ENCODE peak calls at places on chromosomes 11 and 22, in five cellular contexts. One of them, this sample, is unnamed.

GRCh38 chr22:17581631-17582030 is 18.3 kb downstream of the SLC25A18 start:
- DNase-seq in uterus: no peak
- DNase-seq in esophagus squamous epithelium: no peak
- DNase-seq in IMR-90: no peak
- DNase-seq in AG04450: no peak
- DNase-seq in this sample: no peak

GRCh38 chr22:47207846-47208554 is 445.6 kb downstream of the TBC1D22A start:
- DNase-seq in uterus: no peak
- DNase-seq in esophagus squamous epithelium: no peak
- DNase-seq in IMR-90: no peak
- DNase-seq in AG04450: no peak
- DNase-seq in this sample: no peak

GRCh38 chr11:104432526-104432925 is 268.6 kb upstream of the PDGFD start:
- DNase-seq in uterus: no peak
- DNase-seq in esophagus squamous epithelium: no peak
- DNase-seq in IMR-90: no peak
- DNase-seq in AG04450: no peak
- DNase-seq in this sample: no peak

GRCh38 chr11:48043111-48043997 is 63.0 kb downstream of the PTPRJ start:
- DNase-seq in uterus: no peak
- DNase-seq in esophagus squamous epithelium: no peak
- DNase-seq in IMR-90: no peak
- DNase-seq in AG04450: no peak
- DNase-seq in this sample: no peak

GRCh38 chr11:40376346-40376745 is 1083.1 kb downstream of the LRRC4C start:
- DNase-seq in uterus: no peak
- DNase-seq in esophagus squamous epithelium: no peak
- DNase-seq in IMR-90: no peak
- DNase-seq in AG04450: no peak
- DNase-seq in this sample: no peak

GRCh38 chr11:120566176-120566575 is 54.6 kb downstream of the GRIK4 start:
- DNase-seq in uterus: no peak
- DNase-seq in esophagus squamous epithelium: no peak
- DNase-seq in IMR-90: peak; percentile 54
- DNase-seq in AG04450: no peak
- DNase-seq in this sample: no peak

GRCh38 chr11:86688398-86689179 is 16.2 kb upstream of the ME3 start:
- DNase-seq in uterus: no peak
- DNase-seq in esophagus squamous epithelium: no peak
- DNase-seq in IMR-90: peak; percentile 91
- DNase-seq in AG04450: peak; percentile 55
- DNase-seq in this sample: peak; percentile 44

GRCh38 chr11:5004429-5005274 is 10.0 kb downstream of the OR51L1 start:
- DNase-seq in uterus: no peak
- DNase-seq in esophagus squamous epithelium: no peak
- DNase-seq in IMR-90: peak; percentile 61
- DNase-seq in AG04450: peak; percentile 27
- DNase-seq in this sample: no peak

GRCh38 chr22:39956932-39957664 is 3.1 kb upstream of the TMA7B start:
- DNase-seq in uterus: no peak
- DNase-seq in esophagus squamous epithelium: no peak
- DNase-seq in IMR-90: no peak
- DNase-seq in AG04450: no peak
- DNase-seq in this sample: no peak

GRCh38 chr11:132022285-132022684 is 651.9 kb downstream of the NTM start:
- DNase-seq in uterus: no peak
- DNase-seq in esophagus squamous epithelium: no peak
- DNase-seq in IMR-90: no peak
- DNase-seq in AG04450: no peak
- DNase-seq in this sample: no peak

GRCh38 chr11:61587541-61587941 is 6.7 kb upstream of the SYT7 start:
- DNase-seq in uterus: peak; percentile 38
- DNase-seq in esophagus squamous epithelium: no peak
- DNase-seq in IMR-90: no peak
- DNase-seq in AG04450: no peak
- DNase-seq in this sample: no peak

GRCh38 chr11:94880216-94880615 is 93.1 kb downstream of the CWC15 start:
- DNase-seq in uterus: no peak
- DNase-seq in esophagus squamous epithelium: no peak
- DNase-seq in IMR-90: peak; percentile 51
- DNase-seq in AG04450: no peak
- DNase-seq in this sample: no peak

GRCh38 chr11:4134844-4135243 is 40.2 kb downstream of the RRM1 start:
- DNase-seq in uterus: no peak
- DNase-seq in esophagus squamous epithelium: no peak
- DNase-seq in IMR-90: peak; percentile 64
- DNase-seq in AG04450: peak; percentile 6
- DNase-seq in this sample: no peak

GRCh38 chr22:46081036-46081830 is 69.1 kb upstream of the PPARA start:
- DNase-seq in uterus: peak; percentile 46
- DNase-seq in esophagus squamous epithelium: no peak
- DNase-seq in IMR-90: no peak
- DNase-seq in AG04450: no peak
- DNase-seq in this sample: peak; percentile 77

GRCh38 chr11:76803023-76803422 is 19.9 kb downstream of the TSKU start:
- DNase-seq in uterus: no peak
- DNase-seq in esophagus squamous epithelium: no peak
- DNase-seq in IMR-90: peak; percentile 83
- DNase-seq in AG04450: no peak
- DNase-seq in this sample: peak; percentile 25

GRCh38 chr11:62909107-62909894 is 11.9 kb downstream of the CHRM1 start:
- DNase-seq in uterus: peak; percentile 70
- DNase-seq in esophagus squamous epithelium: no peak
- DNase-seq in IMR-90: peak; percentile 73
- DNase-seq in AG04450: peak; percentile 39
- DNase-seq in this sample: peak; percentile 84

GRCh38 chr11:114059278-114059983 is at the start of gene ZBTB16:
- DNase-seq in uterus: peak; percentile 91
- DNase-seq in esophagus squamous epithelium: no peak
- DNase-seq in IMR-90: no peak
- DNase-seq in AG04450: no peak
- DNase-seq in this sample: no peak

GRCh38 chr22:47605886-47606285 is 843.4 kb downstream of the TBC1D22A start:
- DNase-seq in uterus: no peak
- DNase-seq in esophagus squamous epithelium: no peak
- DNase-seq in IMR-90: no peak
- DNase-seq in AG04450: no peak
- DNase-seq in this sample: no peak

GRCh38 chr11:73271936-73272679 is at the start of gene P2RY6:
- DNase-seq in uterus: peak; percentile 16
- DNase-seq in esophagus squamous epithelium: no peak
- DNase-seq in IMR-90: peak; percentile 60
- DNase-seq in AG04450: no peak
- DNase-seq in this sample: no peak

GRCh38 chr11:19766206-19766605 is 53.6 kb downstream of the NAV2 start:
- DNase-seq in uterus: no peak
- DNase-seq in esophagus squamous epithelium: no peak
- DNase-seq in IMR-90: peak; percentile 41
- DNase-seq in AG04450: no peak
- DNase-seq in this sample: no peak

GRCh38 chr11:78228467-78228866 is 39.7 kb downstream of the USP35 start:
- DNase-seq in uterus: no peak
- DNase-seq in esophagus squamous epithelium: no peak
- DNase-seq in IMR-90: peak; percentile 55
- DNase-seq in AG04450: peak; percentile 15
- DNase-seq in this sample: peak; percentile 3

GRCh38 chr11:70090989-70091388 is 12.9 kb downstream of the ANO1 start:
- DNase-seq in uterus: no peak
- DNase-seq in esophagus squamous epithelium: no peak
- DNase-seq in IMR-90: peak; percentile 28
- DNase-seq in AG04450: no peak
- DNase-seq in this sample: no peak

GRCh38 chr22:49973018-49973965 is 12.7 kb downstream of the PIM3 start:
- DNase-seq in uterus: no peak
- DNase-seq in esophagus squamous epithelium: no peak
- DNase-seq in IMR-90: no peak
- DNase-seq in AG04450: no peak
- DNase-seq in this sample: no peak

GRCh38 chr11:7499046-7499445 is 13.7 kb downstream of the OLFML1 start:
- DNase-seq in uterus: no peak
- DNase-seq in esophagus squamous epithelium: no peak
- DNase-seq in IMR-90: no peak
- DNase-seq in AG04450: no peak
- DNase-seq in this sample: no peak

GRCh38 chr11:123211981-123212380 is 16.9 kb upstream of the CLMP start:
- DNase-seq in uterus: no peak
- DNase-seq in esophagus squamous epithelium: no peak
- DNase-seq in IMR-90: peak; percentile 28
- DNase-seq in AG04450: no peak
- DNase-seq in this sample: no peak

GRCh38 chr11:520428-521178 is 13.6 kb upstream of the RNH1 start:
- DNase-seq in uterus: no peak
- DNase-seq in esophagus squamous epithelium: no peak
- DNase-seq in IMR-90: no peak
- DNase-seq in AG04450: no peak
- DNase-seq in this sample: no peak
- H3K4me3 ChIP-seq in uterus: no peak overlapping the region
- H3K4me3 ChIP-seq in esophagus squamous epithelium: no peak overlapping the region
- H3K4me3 ChIP-seq in IMR-90: no peak overlapping the region
- H3K4me3 ChIP-seq in AG04450: no peak overlapping the region
- H3K4me3 ChIP-seq in this sample: no peak overlapping the region

GRCh38 chr11:1480191-1480554 is 6.4 kb downstream of the MOB2 start:
- DNase-seq in uterus: peak; percentile 11
- DNase-seq in esophagus squamous epithelium: no peak
- DNase-seq in IMR-90: no peak
- DNase-seq in AG04450: no peak
- DNase-seq in this sample: no peak

GRCh38 chr11:1480555-1481482 is 5.8 kb downstream of the MOB2 start:
- DNase-seq in uterus: peak; percentile 23
- DNase-seq in esophagus squamous epithelium: no peak
- DNase-seq in IMR-90: no peak
- DNase-seq in AG04450: no peak
- DNase-seq in this sample: no peak

GRCh38 chr11:1481861-1482441 is 4.6 kb downstream of the MOB2 start:
- DNase-seq in uterus: peak; percentile 15
- DNase-seq in esophagus squamous epithelium: no peak
- DNase-seq in IMR-90: no peak
- DNase-seq in AG04450: no peak
- DNase-seq in this sample: no peak

GRCh38 chr11:1482581-1483444 is 3.8 kb downstream of the MOB2 start:
- DNase-seq in uterus: peak; percentile 20
- DNase-seq in esophagus squamous epithelium: no peak
- DNase-seq in IMR-90: no peak
- DNase-seq in AG04450: no peak
- DNase-seq in this sample: no peak

GRCh38 chr11:1481483-1481825 is 5.1 kb downstream of the MOB2 start:
- DNase-seq in uterus: peak; percentile 53
- DNase-seq in esophagus squamous epithelium: no peak
- DNase-seq in IMR-90: no peak
- DNase-seq in AG04450: no peak
- DNase-seq in this sample: no peak
- H3K27ac ChIP-seq in uterus: peak overlapping the region; percentile 84
- H3K27ac ChIP-seq in esophagus squamous epithelium: peak overlapping the region; percentile 89
- H3K27ac ChIP-seq in IMR-90: peak overlapping the region; percentile 47
- H3K27ac ChIP-seq in AG04450: no peak overlapping the region
- H3K27ac ChIP-seq in this sample: no peak overlapping the region

GRCh38 chr11:55345306-55345705 is 2.3 kb downstream of the OR4A16 start:
- DNase-seq in uterus: no peak
- DNase-seq in esophagus squamous epithelium: no peak
- DNase-seq in IMR-90: no peak
- DNase-seq in AG04450: no peak
- DNase-seq in this sample: no peak

DNA sequence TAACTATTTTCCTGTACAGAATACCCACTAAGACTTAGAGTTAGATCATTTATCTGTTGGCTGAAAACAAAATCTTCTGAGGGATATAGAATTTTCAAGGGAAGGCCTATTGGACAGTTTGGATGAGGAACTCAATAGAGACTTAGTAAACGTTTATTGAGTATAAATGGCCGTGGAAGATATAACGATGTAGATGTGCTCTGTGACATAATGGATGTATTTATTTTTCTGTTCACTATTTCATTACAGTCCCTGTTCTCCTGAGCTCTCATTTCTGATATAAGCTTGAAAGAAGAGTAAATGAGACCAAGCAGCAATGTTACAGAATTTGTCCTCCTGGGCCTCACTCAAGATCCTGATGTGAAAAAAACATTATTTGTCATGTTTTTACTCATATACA is at the start of gene OR4A16:
- DNase-seq in uterus: no peak
- DNase-seq in esophagus squamous epithelium: no peak
- DNase-seq in IMR-90: no peak
- DNase-seq in AG04450: no peak
- DNase-seq in this sample: no peak
- H3K9me3 ChIP-seq in uterus: no peaks in the 10 kb centered on the region
- H3K9me3 ChIP-seq in esophagus squamous epithelium: peaks cover 10% of the 10 kb centered on the region
- H3K9me3 ChIP-seq in IMR-90: peaks cover 5% of the 10 kb centered on the region
- H3K9me3 ChIP-seq in AG04450: peaks cover 6% of the 10 kb centered on the region
- H3K9me3 ChIP-seq in this sample: no peaks in the 10 kb centered on the region

DNA sequence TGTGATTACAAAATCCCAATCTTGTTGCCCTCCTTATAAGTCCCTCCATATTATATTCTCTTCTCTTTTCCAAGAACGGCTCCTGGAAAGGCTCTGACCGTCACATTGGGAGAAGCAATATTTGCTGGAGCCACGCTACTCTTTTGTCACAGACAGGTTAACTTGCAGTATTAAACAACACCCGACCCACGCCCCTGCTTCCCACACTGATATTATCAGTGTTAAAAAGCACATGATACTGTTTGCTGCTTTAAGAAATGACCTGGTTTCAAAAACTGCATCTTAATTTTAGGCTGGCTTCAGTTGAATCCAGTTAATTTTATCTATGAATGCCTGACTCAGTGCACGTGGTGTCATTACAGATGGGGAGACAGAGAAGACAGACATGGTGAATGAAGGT is 3.1 kb downstream of the FLI1 start:
- DNase-seq in uterus: no peak
- DNase-seq in esophagus squamous epithelium: no peak
- DNase-seq in IMR-90: no peak
- DNase-seq in AG04450: no peak
- DNase-seq in this sample: no peak
- H3K4me3 ChIP-seq in uterus: no peak overlapping the region
- H3K4me3 ChIP-seq in esophagus squamous epithelium: no peak overlapping the region
- H3K4me3 ChIP-seq in IMR-90: no peak overlapping the region
- H3K4me3 ChIP-seq in AG04450: no peak overlapping the region
- H3K4me3 ChIP-seq in this sample: no peak overlapping the region

GRCh38 chr11:130606781-130607511 is 158.5 kb downstream of the ADAMTS15 start:
- DNase-seq in uterus: peak; percentile 92
- DNase-seq in esophagus squamous epithelium: no peak
- DNase-seq in IMR-90: peak; percentile 31
- DNase-seq in AG04450: no peak
- DNase-seq in this sample: no peak
- H3K27ac ChIP-seq in uterus: peak overlapping the region; percentile 75
- H3K27ac ChIP-seq in esophagus squamous epithelium: peak overlapping the region; percentile 88
- H3K27ac ChIP-seq in IMR-90: peak overlapping the region; percentile 35
- H3K27ac ChIP-seq in AG04450: no peak overlapping the region
- H3K27ac ChIP-seq in this sample: no peak overlapping the region

GRCh38 chr11:99320769-99321290 is 300.1 kb downstream of the CNTN5 start:
- DNase-seq in uterus: no peak
- DNase-seq in esophagus squamous epithelium: no peak
- DNase-seq in IMR-90: no peak
- DNase-seq in AG04450: no peak
- DNase-seq in this sample: no peak

GRCh38 chr11:99327527-99327926 is 306.8 kb downstream of the CNTN5 start:
- DNase-seq in uterus: no peak
- DNase-seq in esophagus squamous epithelium: no peak
- DNase-seq in IMR-90: peak; percentile 21
- DNase-seq in AG04450: no peak
- DNase-seq in this sample: no peak

GRCh38 chr11:99325807-99326206 is 305.1 kb downstream of the CNTN5 start:
- DNase-seq in uterus: no peak
- DNase-seq in esophagus squamous epithelium: no peak
- DNase-seq in IMR-90: peak; percentile 89
- DNase-seq in AG04450: peak; percentile 27
- DNase-seq in this sample: peak; percentile 48
- H3K9me3 ChIP-seq in uterus: no peaks in the 10 kb centered on the region
- H3K9me3 ChIP-seq in esophagus squamous epithelium: no peaks in the 10 kb centered on the region
- H3K9me3 ChIP-seq in IMR-90: no peaks in the 10 kb centered on the region
- H3K9me3 ChIP-seq in AG04450: no peaks in the 10 kb centered on the region
- H3K9me3 ChIP-seq in this sample: no peaks in the 10 kb centered on the region

GRCh38 chr11:43580735-43581369 is 99.7 kb upstream of the HSD17B12 start:
- DNase-seq in uterus: no peak
- DNase-seq in esophagus squamous epithelium: no peak
- DNase-seq in IMR-90: peak; percentile 24
- DNase-seq in AG04450: no peak
- DNase-seq in this sample: no peak
- H3K4me3 ChIP-seq in uterus: no peak overlapping the region
- H3K4me3 ChIP-seq in esophagus squamous epithelium: no peak overlapping the region
- H3K4me3 ChIP-seq in IMR-90: peak overlapping the region; percentile 21
- H3K4me3 ChIP-seq in AG04450: peak overlapping the region; percentile 25
- H3K4me3 ChIP-seq in this sample: no peak overlapping the region